ENCODE peak calls at places on chromosomes 16 and 17, in five cellular contexts. One of them, this sample, is unnamed.
A peak's percentile ranks its signal among the peaks of the same experiment; 100 is the strongest.

GRCh38 chr17:10177921-10178788 is 20.3 kb downstream of the GAS7 start:
- DNase-seq in upper lobe of left lung: no peak
- DNase-seq in GM23338: peak; percentile 88
- DNase-seq in HL-60: no peak
- DNase-seq in sigmoid colon: no peak
- DNase-seq in this sample: no peak

GRCh38 chr17:38925263-38925995 is at the start of gene LASP1NB:
- DNase-seq in GM23338: peak; percentile 85
- DNase-seq in HL-60: no peak
- DNase-seq in upper lobe of left lung: no peak
- DNase-seq in sigmoid colon: no peak
- DNase-seq in this sample: no peak

GRCh38 chr17:21034350-21035235 is 8.2 kb downstream of the USP22 start:
- DNase-seq in GM23338: peak; percentile 44
- DNase-seq in upper lobe of left lung: no peak
- DNase-seq in sigmoid colon: no peak
- DNase-seq in HL-60: no peak
- DNase-seq in this sample: no peak

GRCh38 chr17:19301274-19301946 is 61.1 kb downstream of the B9D1 start:
- DNase-seq in upper lobe of left lung: no peak
- DNase-seq in GM23338: no peak
- DNase-seq in sigmoid colon: peak; percentile 50
- DNase-seq in HL-60: no peak
- DNase-seq in this sample: no peak

GRCh38 chr16:71341881-71342280 is 16.6 kb upstream of the CALB2 start:
- DNase-seq in sigmoid colon: no peak
- DNase-seq in GM23338: no peak
- DNase-seq in upper lobe of left lung: no peak
- DNase-seq in HL-60: no peak
- DNase-seq in this sample: no peak

GRCh38 chr17:29127840-29128239 is 52.4 kb downstream of the MYO18A start:
- DNase-seq in upper lobe of left lung: no peak
- DNase-seq in sigmoid colon: no peak
- DNase-seq in HL-60: no peak
- DNase-seq in GM23338: no peak
- DNase-seq in this sample: no peak

GRCh38 chr16:82935781-82936180 is 309.0 kb downstream of the CDH13 start:
- DNase-seq in sigmoid colon: no peak
- DNase-seq in upper lobe of left lung: no peak
- DNase-seq in HL-60: no peak
- DNase-seq in GM23338: no peak
- DNase-seq in this sample: no peak

GRCh38 chr17:78889525-78889924 is 13.5 kb downstream of the CEP295NL start:
- DNase-seq in upper lobe of left lung: no peak
- DNase-seq in sigmoid colon: no peak
- DNase-seq in GM23338: no peak
- DNase-seq in HL-60: no peak
- DNase-seq in this sample: no peak

GRCh38 chr17:19650826-19651225 is 2.3 kb downstream of the ALDH3A2 start:
- DNase-seq in GM23338: no peak
- DNase-seq in sigmoid colon: no peak
- DNase-seq in upper lobe of left lung: no peak
- DNase-seq in HL-60: no peak
- DNase-seq in this sample: no peak

GRCh38 chr16:69276143-69277115 is 34.7 kb upstream of the VPS4A start:
- DNase-seq in HL-60: no peak
- DNase-seq in upper lobe of left lung: no peak
- DNase-seq in GM23338: no peak
- DNase-seq in sigmoid colon: peak; percentile 90
- DNase-seq in this sample: no peak
- H3K4me3 ChIP-seq in HL-60: no peak overlapping the region
- H3K4me3 ChIP-seq in upper lobe of left lung: no peak overlapping the region
- H3K4me3 ChIP-seq in GM23338: no peak overlapping the region
- H3K4me3 ChIP-seq in sigmoid colon: no peak overlapping the region
- H3K4me3 ChIP-seq in this sample: no peak overlapping the region

DNA sequence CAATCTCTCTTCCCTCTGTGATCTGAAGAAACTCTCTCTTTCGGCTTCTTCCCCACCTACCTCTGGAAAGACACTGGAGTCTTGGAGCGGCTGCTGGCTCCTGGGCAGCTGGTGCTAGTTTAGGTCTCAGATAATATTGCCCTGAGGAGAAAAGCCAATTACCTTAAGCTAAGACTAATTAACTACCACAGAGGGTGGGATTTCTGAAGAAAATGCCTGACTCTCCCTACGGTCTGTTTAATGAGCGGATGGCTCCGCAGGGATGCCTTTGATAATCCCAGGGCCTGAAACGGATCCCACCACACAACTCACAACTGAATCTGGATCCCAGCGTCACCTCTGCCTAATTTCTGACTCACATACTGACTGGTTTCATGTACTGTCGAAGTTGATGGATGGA is 127.0 kb upstream of the NLRP1 start:
- DNase-seq in sigmoid colon: no peak
- DNase-seq in upper lobe of left lung: no peak
- DNase-seq in GM23338: no peak
- DNase-seq in HL-60: no peak
- DNase-seq in this sample: no peak
- TF ChIP-seq POLR2AphosphoS5 in sigmoid colon: no peak
- TF ChIP-seq POLR2AphosphoS5 in upper lobe of left lung: no peak
- TF ChIP-seq POLR2AphosphoS5 in GM23338: no peak
- TF ChIP-seq POLR2AphosphoS5 in HL-60: no peak
- TF ChIP-seq POLR2AphosphoS5 in this sample: no peak

GRCh38 chr17:83095016-83095415 is 15.6 kb downstream of the METRNL start:
- DNase-seq in HL-60: no peak
- DNase-seq in upper lobe of left lung: peak; percentile 82
- DNase-seq in sigmoid colon: no peak
- DNase-seq in GM23338: no peak
- DNase-seq in this sample: no peak
- H3K4me3 ChIP-seq in HL-60: no peak overlapping the region
- H3K4me3 ChIP-seq in upper lobe of left lung: no peak overlapping the region
- H3K4me3 ChIP-seq in sigmoid colon: no peak overlapping the region
- H3K4me3 ChIP-seq in GM23338: no peak overlapping the region
- H3K4me3 ChIP-seq in this sample: no peak overlapping the region

GRCh38 chr16:87447323-87447722 is 45.5 kb downstream of the ZCCHC14 start:
- DNase-seq in HL-60: no peak
- DNase-seq in upper lobe of left lung: no peak
- DNase-seq in sigmoid colon: no peak
- DNase-seq in GM23338: no peak
- DNase-seq in this sample: no peak
- TF ChIP-seq POLR2AphosphoS5 in HL-60: no peak
- TF ChIP-seq POLR2AphosphoS5 in upper lobe of left lung: no peak
- TF ChIP-seq POLR2AphosphoS5 in sigmoid colon: no peak
- TF ChIP-seq POLR2AphosphoS5 in GM23338: no peak
- TF ChIP-seq POLR2AphosphoS5 in this sample: no peak

DNA sequence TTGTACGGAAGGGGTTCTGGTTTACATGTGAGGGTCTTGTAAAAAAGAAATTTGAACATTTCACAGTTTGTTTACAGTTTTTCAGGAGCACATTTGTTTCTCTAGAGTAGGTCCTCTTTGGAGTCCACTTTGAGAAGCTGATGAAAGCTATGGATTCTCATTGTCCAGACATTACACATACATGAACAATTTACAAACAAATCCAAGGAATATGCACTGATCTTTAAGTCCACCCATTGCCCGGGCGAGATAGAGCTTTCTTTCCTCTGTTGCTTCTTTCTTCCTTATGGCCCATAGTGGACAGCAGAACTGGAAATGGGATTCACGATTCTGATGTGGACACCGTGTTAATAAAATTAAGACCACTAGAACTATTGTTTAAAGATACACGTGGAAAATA is 1.9 kb downstream of the DCAF7 start:
- DNase-seq in sigmoid colon: no peak
- DNase-seq in HL-60: no peak
- DNase-seq in GM23338: no peak
- DNase-seq in upper lobe of left lung: no peak
- DNase-seq in this sample: peak; percentile 13
- H3K4me3 ChIP-seq in sigmoid colon: peak overlapping the region; percentile 1
- H3K4me3 ChIP-seq in HL-60: peak overlapping the region; percentile 98
- H3K4me3 ChIP-seq in GM23338: peak overlapping the region; percentile 84
- H3K4me3 ChIP-seq in upper lobe of left lung: peak overlapping the region; percentile 85
- H3K4me3 ChIP-seq in this sample: peak overlapping the region; percentile 77

GRCh38 chr17:72615627-72615991 is 476.9 kb downstream of the SLC39A11 start:
- DNase-seq in upper lobe of left lung: no peak
- DNase-seq in GM23338: no peak
- DNase-seq in sigmoid colon: no peak
- DNase-seq in HL-60: no peak
- DNase-seq in this sample: no peak

GRCh38 chr17:72619976-72620650 is 472.4 kb downstream of the SLC39A11 start:
- DNase-seq in sigmoid colon: no peak
- DNase-seq in upper lobe of left lung: no peak
- DNase-seq in GM23338: no peak
- DNase-seq in HL-60: no peak
- DNase-seq in this sample: no peak

GRCh38 chr17:72616457-72616856 is 476.0 kb downstream of the SLC39A11 start:
- DNase-seq in upper lobe of left lung: no peak
- DNase-seq in HL-60: no peak
- DNase-seq in sigmoid colon: no peak
- DNase-seq in GM23338: no peak
- DNase-seq in this sample: no peak

GRCh38 chr17:72617557-72617956 is 474.9 kb downstream of the SLC39A11 start:
- DNase-seq in GM23338: no peak
- DNase-seq in HL-60: no peak
- DNase-seq in upper lobe of left lung: no peak
- DNase-seq in sigmoid colon: no peak
- DNase-seq in this sample: no peak

DNA sequence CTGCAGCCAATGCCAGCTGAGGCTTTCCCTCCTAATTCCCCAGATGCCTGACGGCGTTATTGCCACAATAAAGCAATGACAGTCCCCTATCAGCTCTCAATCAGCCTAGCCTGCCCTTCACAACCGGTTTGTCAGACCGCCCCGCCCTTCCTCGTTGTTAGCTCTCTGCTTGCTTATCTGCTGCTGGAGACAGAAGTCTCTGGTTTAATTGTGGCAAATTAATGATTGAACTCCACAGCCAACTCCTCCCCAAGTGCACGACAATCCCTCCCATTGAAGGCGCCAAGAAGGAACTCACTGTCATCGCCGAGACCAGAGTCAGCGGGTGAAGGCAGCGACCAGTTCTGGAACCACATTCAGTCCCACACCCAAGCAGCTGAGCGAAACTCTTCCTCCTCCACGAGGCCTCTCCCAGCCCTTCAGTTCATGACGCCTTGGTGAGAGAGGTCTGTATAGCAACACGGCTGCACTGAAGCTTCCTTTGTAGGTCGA is 474.4 kb downstream of the SLC39A11 start:
- DNase-seq in HL-60: no peak
- DNase-seq in upper lobe of left lung: no peak
- DNase-seq in sigmoid colon: no peak
- DNase-seq in GM23338: no peak
- DNase-seq in this sample: no peak
- TF ChIP-seq POLR2AphosphoS5 in HL-60: no peak
- TF ChIP-seq POLR2AphosphoS5 in upper lobe of left lung: no peak
- TF ChIP-seq POLR2AphosphoS5 in sigmoid colon: no peak
- TF ChIP-seq POLR2AphosphoS5 in GM23338: no peak
- TF ChIP-seq POLR2AphosphoS5 in this sample: no peak

GRCh38 chr17:76560036-76560876 is 20.4 kb downstream of the PRCD start:
- DNase-seq in GM23338: no peak
- DNase-seq in upper lobe of left lung: no peak
- DNase-seq in sigmoid colon: no peak
- DNase-seq in HL-60: no peak
- DNase-seq in this sample: no peak

GRCh38 chr17:76561799-76562268 is 22.0 kb downstream of the PRCD start:
- DNase-seq in HL-60: no peak
- DNase-seq in upper lobe of left lung: no peak
- DNase-seq in sigmoid colon: no peak
- DNase-seq in GM23338: no peak
- DNase-seq in this sample: peak; percentile 66

GRCh38 chr17:76561332-76561731 is 21.5 kb downstream of the PRCD start:
- DNase-seq in HL-60: no peak
- DNase-seq in upper lobe of left lung: no peak
- DNase-seq in sigmoid colon: no peak
- DNase-seq in GM23338: no peak
- DNase-seq in this sample: peak; percentile 77

GRCh38 chr17:76562734-76563148 is 22.9 kb downstream of the PRCD start:
- DNase-seq in GM23338: no peak
- DNase-seq in upper lobe of left lung: no peak
- DNase-seq in sigmoid colon: no peak
- DNase-seq in HL-60: no peak
- DNase-seq in this sample: peak; percentile 50

DNA sequence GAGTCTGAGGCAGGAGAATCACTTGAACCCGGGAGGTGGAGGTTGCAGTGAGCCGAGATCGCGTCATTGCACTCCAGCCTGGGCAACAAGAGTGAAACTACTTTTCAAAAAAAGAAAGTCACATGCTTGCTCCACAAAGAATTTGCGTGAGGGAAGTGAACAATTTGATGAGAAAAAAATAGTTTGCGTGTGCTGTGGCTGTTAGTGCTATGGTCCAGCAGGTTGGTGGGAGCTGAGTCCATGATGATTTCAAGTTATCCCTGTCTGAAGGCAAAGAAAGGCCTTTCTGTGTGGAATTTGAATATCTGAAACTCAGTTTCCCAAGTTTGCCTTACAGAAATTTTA is 21.0 kb downstream of the PRCD start:
- DNase-seq in sigmoid colon: no peak
- DNase-seq in upper lobe of left lung: no peak
- DNase-seq in HL-60: no peak
- DNase-seq in GM23338: no peak
- DNase-seq in this sample: no peak
- H3K4me3 ChIP-seq in sigmoid colon: no peak overlapping the region
- H3K4me3 ChIP-seq in upper lobe of left lung: peak overlapping the region; percentile 18
- H3K4me3 ChIP-seq in HL-60: peak overlapping the region; percentile 83
- H3K4me3 ChIP-seq in GM23338: peak overlapping the region; percentile 97
- H3K4me3 ChIP-seq in this sample: no peak overlapping the region